ENCODE peak calls at places on chromosomes 12 and 14, in nine cellular contexts. One of them, this sample, is unnamed.

GRCh38 chr12:3828888-3829287 is 44.3 kb downstream of the PARP11 start:
- DNase-seq in transverse colon: no peak
- DNase-seq in CD8-positive, alpha-beta memory T cell: no peak
- DNase-seq in EH: no peak
- DNase-seq in choroid plexus epithelial cell: no peak
- DNase-seq in OCI-M1: no peak
- DNase-seq in M059J: no peak
- DNase-seq in hippocampal formation: no peak
- DNase-seq in colonic mucosa: no peak
- DNase-seq in this sample: no peak

GRCh38 chr14:56161658-56162057 is 43.4 kb downstream of the PELI2 start:
- DNase-seq in colonic mucosa: no peak
- DNase-seq in transverse colon: no peak
- DNase-seq in choroid plexus epithelial cell: no peak
- DNase-seq in CD8-positive, alpha-beta memory T cell: no peak
- DNase-seq in EH: no peak
- DNase-seq in M059J: no peak
- DNase-seq in OCI-M1: no peak
- DNase-seq in hippocampal formation: no peak
- DNase-seq in this sample: no peak

GRCh38 chr14:37197421-37198272 is at the start of gene MIPOL1:
- DNase-seq in choroid plexus epithelial cell: peak
- DNase-seq in CD8-positive, alpha-beta memory T cell: no peak
- DNase-seq in M059J: no peak
- DNase-seq in hippocampal formation: peak
- DNase-seq in OCI-M1: no peak
- DNase-seq in colonic mucosa: peak
- DNase-seq in EH: peak
- DNase-seq in transverse colon: peak
- DNase-seq in this sample: peak

GRCh38 chr14:96167224-96168148 is 37.2 kb upstream of the BDKRB2 start:
- DNase-seq in transverse colon: peak
- DNase-seq in hippocampal formation: no peak
- DNase-seq in CD8-positive, alpha-beta memory T cell: no peak
- DNase-seq in EH: peak
- DNase-seq in choroid plexus epithelial cell: peak
- DNase-seq in OCI-M1: no peak
- DNase-seq in M059J: peak
- DNase-seq in colonic mucosa: peak
- DNase-seq in this sample: peak

GRCh38 chr12:7113389-7113871 is 4.4 kb upstream of the C1RL start:
- DNase-seq in CD8-positive, alpha-beta memory T cell: peak
- DNase-seq in colonic mucosa: no peak
- DNase-seq in EH: peak
- DNase-seq in choroid plexus epithelial cell: peak
- DNase-seq in OCI-M1: peak
- DNase-seq in M059J: peak
- DNase-seq in hippocampal formation: peak
- DNase-seq in transverse colon: peak
- DNase-seq in this sample: peak

GRCh38 chr12:42997032-42997431 is 407.5 kb upstream of the PRICKLE1 start:
- DNase-seq in colonic mucosa: no peak
- DNase-seq in choroid plexus epithelial cell: no peak
- DNase-seq in hippocampal formation: no peak
- DNase-seq in OCI-M1: no peak
- DNase-seq in CD8-positive, alpha-beta memory T cell: no peak
- DNase-seq in M059J: no peak
- DNase-seq in EH: no peak
- DNase-seq in transverse colon: no peak
- DNase-seq in this sample: no peak

GRCh38 chr12:88035907-88036289 is 6.7 kb upstream of the C12orf50 start:
- DNase-seq in choroid plexus epithelial cell: no peak
- DNase-seq in colonic mucosa: peak
- DNase-seq in EH: no peak
- DNase-seq in OCI-M1: peak
- DNase-seq in hippocampal formation: no peak
- DNase-seq in CD8-positive, alpha-beta memory T cell: no peak
- DNase-seq in transverse colon: peak
- DNase-seq in M059J: no peak
- DNase-seq in this sample: no peak

GRCh38 chr14:45249847-45250575 is 3.0 kb downstream of the MIS18BP1 start:
- DNase-seq in EH: peak
- DNase-seq in CD8-positive, alpha-beta memory T cell: no peak
- DNase-seq in colonic mucosa: no peak
- DNase-seq in choroid plexus epithelial cell: peak
- DNase-seq in M059J: peak
- DNase-seq in transverse colon: no peak
- DNase-seq in hippocampal formation: peak
- DNase-seq in OCI-M1: peak
- DNase-seq in this sample: peak

GRCh38 chr12:110698171-110698902 is 9.4 kb upstream of the HVCN1 start:
- DNase-seq in hippocampal formation: peak
- DNase-seq in transverse colon: peak
- DNase-seq in EH: peak
- DNase-seq in choroid plexus epithelial cell: peak
- DNase-seq in OCI-M1: peak
- DNase-seq in colonic mucosa: peak
- DNase-seq in CD8-positive, alpha-beta memory T cell: peak
- DNase-seq in M059J: peak
- DNase-seq in this sample: peak

GRCh38 chr12:27620121-27620520 is 76.1 kb upstream of the REP15 start:
- DNase-seq in choroid plexus epithelial cell: no peak
- DNase-seq in hippocampal formation: no peak
- DNase-seq in OCI-M1: no peak
- DNase-seq in M059J: peak
- DNase-seq in transverse colon: no peak
- DNase-seq in EH: no peak
- DNase-seq in colonic mucosa: no peak
- DNase-seq in CD8-positive, alpha-beta memory T cell: no peak
- DNase-seq in this sample: no peak

GRCh38 chr14:91306547-91306946 is 62.0 kb upstream of the GPR68 start:
- DNase-seq in choroid plexus epithelial cell: no peak
- DNase-seq in OCI-M1: no peak
- DNase-seq in transverse colon: no peak
- DNase-seq in CD8-positive, alpha-beta memory T cell: no peak
- DNase-seq in hippocampal formation: no peak
- DNase-seq in M059J: no peak
- DNase-seq in colonic mucosa: no peak
- DNase-seq in EH: no peak
- DNase-seq in this sample: no peak

GRCh38 chr12:85820117-85820516 is 16.1 kb downstream of the RASSF9 start:
- DNase-seq in CD8-positive, alpha-beta memory T cell: no peak
- DNase-seq in OCI-M1: no peak
- DNase-seq in M059J: no peak
- DNase-seq in transverse colon: no peak
- DNase-seq in colonic mucosa: no peak
- DNase-seq in EH: no peak
- DNase-seq in choroid plexus epithelial cell: no peak
- DNase-seq in hippocampal formation: no peak
- DNase-seq in this sample: no peak

GRCh38 chr12:106125351-106126085 is 13.2 kb downstream of the NUAK1 start:
- DNase-seq in choroid plexus epithelial cell: no peak
- DNase-seq in EH: no peak
- DNase-seq in transverse colon: no peak
- DNase-seq in hippocampal formation: no peak
- DNase-seq in OCI-M1: no peak
- DNase-seq in CD8-positive, alpha-beta memory T cell: no peak
- DNase-seq in colonic mucosa: no peak
- DNase-seq in M059J: no peak
- DNase-seq in this sample: no peak

GRCh38 chr14:65798216-65798615 is 385.7 kb downstream of the FUT8 start:
- DNase-seq in OCI-M1: no peak
- DNase-seq in M059J: no peak
- DNase-seq in transverse colon: no peak
- DNase-seq in EH: no peak
- DNase-seq in CD8-positive, alpha-beta memory T cell: no peak
- DNase-seq in colonic mucosa: no peak
- DNase-seq in choroid plexus epithelial cell: no peak
- DNase-seq in hippocampal formation: no peak
- DNase-seq in this sample: no peak

GRCh38 chr12:57766464-57767311 is at the start of gene CYP27B1:
- DNase-seq in EH: peak
- DNase-seq in choroid plexus epithelial cell: peak
- DNase-seq in transverse colon: no peak
- DNase-seq in M059J: peak
- DNase-seq in OCI-M1: no peak
- DNase-seq in hippocampal formation: no peak
- DNase-seq in CD8-positive, alpha-beta memory T cell: no peak
- DNase-seq in colonic mucosa: no peak
- DNase-seq in this sample: peak

GRCh38 chr12:7433276-7433822 is 10.6 kb downstream of the CD163L1 start:
- DNase-seq in OCI-M1: no peak
- DNase-seq in hippocampal formation: no peak
- DNase-seq in M059J: peak
- DNase-seq in colonic mucosa: no peak
- DNase-seq in choroid plexus epithelial cell: peak
- DNase-seq in EH: peak
- DNase-seq in CD8-positive, alpha-beta memory T cell: no peak
- DNase-seq in transverse colon: no peak
- DNase-seq in this sample: peak

This sample was measured in astrocyte of the hippocampus.